ENCODE peak calls at places on chromosomes 16 and 17, in nine cellular contexts. Y is PC-9, W is endothelial cell of umbilical vein, U is MM.1S, X is GM23248, H is neural progenitor cell, F is HepG2, T is astrocyte, O is fibroblast of lung. I is an unnamed sample.
A peak's percentile ranks its signal among the peaks of the same experiment; 100 is the strongest.

GRCh38 chr16:30760160-30760559 is 1.7 kb downstream of the CFAP119 start:
- DNase-seq in T (no peak), U (no peak), O (no peak), W (no peak), Y (no peak), H (no peak), F (no peak), X (no peak), I (no peak)

GRCh38 chr17:20095366-20096080 is 86.4 kb downstream of the SPECC1 start:
- DNase-seq in T (peak; percentile 38), X (peak; percentile 57), F (peak; percentile 43), O (peak; percentile 34), W (peak; percentile 27), H (peak; percentile 83), U (no peak), Y (peak; percentile 19), I (peak; percentile 63)

GRCh38 chr16:17817260-17817659 is 346.5 kb upstream of the XYLT1 start:
- DNase-seq in X (no peak), T (no peak), W (no peak), Y (no peak), F (no peak), O (no peak), U (no peak), H (no peak), I (no peak)

GRCh38 chr17:82400830-82401229 is 17.3 kb upstream of the HEXD start:
- DNase-seq in X (no peak), H (no peak), W (no peak), Y (no peak), T (no peak), O (no peak), F (no peak), U (peak; percentile 70), I (no peak)

GRCh38 chr17:45919136-45919535 is 24.8 kb downstream of the MAPT start:
- DNase-seq in X (no peak), U (no peak), Y (no peak), T (no peak), F (no peak), H (no peak), W (no peak), O (no peak), I (no peak)

GRCh38 chr17:4043862-4044261 is 79.6 kb upstream of the ATP2A3 start:
- DNase-seq in X (no peak), T (no peak), Y (no peak), O (no peak), U (peak; percentile 76), W (no peak), F (no peak), H (no peak), I (no peak)

GRCh38 chr17:82887255-82888164 is 47.7 kb upstream of the ZNF750 start:
- DNase-seq in W (no peak), T (no peak), X (no peak), U (no peak), F (peak; percentile 83), O (peak; percentile 40), Y (no peak), H (no peak), I (no peak)

GRCh38 chr17:80474231-80474932 is 2.0 kb downstream of the NPTX1 start:
- DNase-seq in Y (no peak), O (peak; percentile 44), U (no peak), X (peak; percentile 51), F (no peak), H (peak; percentile 67), T (no peak), W (peak; percentile 27), I (peak; percentile 83)

GRCh38 chr16:23207485-23207884 is 24.9 kb downstream of the SCNN1G start:
- DNase-seq in W (no peak), H (peak; percentile 13), O (no peak), Y (no peak), X (no peak), U (no peak), F (no peak), T (no peak), I (no peak)

GRCh38 chr16:30980068-30980371 is 5.0 kb upstream of the HSD3B7 start:
- DNase-seq in W (no peak), T (no peak), F (no peak), U (no peak), O (no peak), Y (no peak), H (no peak), X (no peak), I (no peak)

GRCh38 chr17:78226752-78227454 is 4.5 kb upstream of the TMEM235 start:
- DNase-seq in W (peak; percentile 65), O (no peak), U (no peak), F (no peak), Y (no peak), T (no peak), H (no peak), X (no peak), I (peak; percentile 71)

DNA sequence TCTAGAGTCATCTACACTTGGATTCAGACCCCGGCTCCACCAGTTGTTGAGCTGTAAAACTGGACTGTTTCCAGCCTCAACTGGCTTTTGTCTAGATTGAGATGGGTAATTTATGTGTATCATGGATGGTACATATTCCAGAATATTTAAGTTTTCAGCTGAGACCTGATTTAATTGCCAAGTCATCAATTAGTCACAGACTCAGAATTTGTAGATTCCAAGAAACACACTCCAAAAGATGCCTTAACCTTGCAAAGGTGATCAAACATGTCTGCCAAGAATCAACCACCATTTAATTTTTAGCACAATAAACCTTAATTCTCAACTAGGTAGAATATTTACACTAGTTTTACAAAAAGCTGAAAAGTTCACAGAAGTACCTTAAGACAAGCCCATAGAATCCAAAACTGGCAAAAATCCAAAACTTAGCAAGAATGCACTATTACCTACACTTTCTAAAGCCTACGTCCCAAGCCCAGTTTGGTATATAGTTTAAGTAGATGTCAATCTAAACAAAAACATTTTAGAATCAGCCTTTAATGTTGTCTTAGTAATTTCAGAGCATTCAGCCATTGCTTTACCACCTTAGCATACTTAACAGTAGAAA is 17.7 kb downstream of the SIAH1 start:
- DNase-seq in U (no peak), T (no peak), F (no peak), W (no peak), H (no peak), Y (no peak), O (no peak), X (peak; percentile 28), I (peak; percentile 20)
- H3K27ac ChIP-seq in U (peak overlapping the region; percentile 83), T (peak overlapping the region; percentile 73), F (peak overlapping the region; percentile 81), W (no peak overlapping the region), H (no peak overlapping the region), Y (peak overlapping the region; percentile 100), O (peak overlapping the region; percentile 89), X (peak overlapping the region; percentile 99), I (no peak overlapping the region)

GRCh38 chr17:59332890-59333377 is 1.5 kb downstream of the YPEL2 start:
- DNase-seq in F (no peak), W (peak; percentile 41), H (no peak), T (no peak), O (peak; percentile 47), Y (no peak), X (peak; percentile 67), U (no peak), I (peak; percentile 19)
- TF ChIP-seq EZH2 in F (no peak), W (no peak), H (no peak), T (peak; percentile 21), O (peak; percentile 49), Y (no peak), X (no peak), U (no peak), I (no peak)

DNA sequence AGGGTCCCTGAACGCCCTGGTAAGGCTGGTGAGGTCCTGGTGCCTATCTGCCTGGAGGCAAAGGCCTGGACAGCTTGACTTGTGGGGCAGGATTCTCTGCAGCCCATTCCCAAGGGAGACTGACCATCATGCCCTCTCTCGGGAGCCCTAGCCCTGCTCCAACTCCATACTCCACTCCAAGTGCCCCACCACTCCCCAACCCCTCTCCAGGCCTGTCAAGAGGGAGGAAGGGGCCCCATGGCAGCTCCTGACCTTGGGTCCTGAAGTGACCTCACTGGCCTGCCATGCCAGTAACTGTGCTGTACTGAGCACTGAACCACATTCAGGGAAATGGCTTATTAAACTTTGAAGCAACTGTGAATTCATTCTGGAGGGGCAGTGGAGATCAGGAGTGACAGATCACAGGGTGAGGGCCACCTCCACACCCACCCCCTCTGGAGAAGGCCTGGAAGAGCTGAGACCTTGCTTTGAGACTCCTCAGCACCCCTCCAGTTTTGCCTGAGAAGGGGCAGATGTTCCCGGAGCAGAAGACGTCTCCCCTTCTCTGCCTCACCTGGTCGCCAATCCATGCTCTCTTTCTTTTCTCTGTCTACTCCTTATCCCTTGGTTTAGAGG is 23.5 kb upstream of the BEAN1 start:
- DNase-seq in Y (no peak), F (no peak), H (no peak), T (no peak), O (no peak), U (no peak), X (no peak), W (no peak), I (no peak)
- H3K27ac ChIP-seq in Y (no peak overlapping the region), F (no peak overlapping the region), H (no peak overlapping the region), T (no peak overlapping the region), O (no peak overlapping the region), U (no peak overlapping the region), X (no peak overlapping the region), W (no peak overlapping the region), I (no peak overlapping the region)

GRCh38 chr16:1917665-1918111 is 527 bp downstream of the HS3ST6 start:
- DNase-seq in W (no peak), H (peak; percentile 65), T (no peak), F (no peak), X (no peak), O (no peak), Y (no peak), U (no peak), I (no peak)

GRCh38 chr16:1916654-1916990 is 1.6 kb downstream of the HS3ST6 start:
- DNase-seq in T (no peak), O (no peak), H (peak; percentile 82), Y (no peak), X (no peak), W (no peak), U (no peak), F (no peak), I (no peak)

GRCh38 chr16:1914759-1915387 is 3.3 kb downstream of the HS3ST6 start:
- DNase-seq in Y (no peak), O (no peak), W (no peak), F (no peak), T (no peak), U (no peak), X (no peak), H (no peak), I (no peak)

GRCh38 chr16:1917056-1917664 is 1.1 kb downstream of the HS3ST6 start:
- DNase-seq in O (no peak), X (no peak), U (no peak), Y (no peak), T (no peak), W (no peak), F (no peak), H (peak; percentile 30), I (no peak)

DNA sequence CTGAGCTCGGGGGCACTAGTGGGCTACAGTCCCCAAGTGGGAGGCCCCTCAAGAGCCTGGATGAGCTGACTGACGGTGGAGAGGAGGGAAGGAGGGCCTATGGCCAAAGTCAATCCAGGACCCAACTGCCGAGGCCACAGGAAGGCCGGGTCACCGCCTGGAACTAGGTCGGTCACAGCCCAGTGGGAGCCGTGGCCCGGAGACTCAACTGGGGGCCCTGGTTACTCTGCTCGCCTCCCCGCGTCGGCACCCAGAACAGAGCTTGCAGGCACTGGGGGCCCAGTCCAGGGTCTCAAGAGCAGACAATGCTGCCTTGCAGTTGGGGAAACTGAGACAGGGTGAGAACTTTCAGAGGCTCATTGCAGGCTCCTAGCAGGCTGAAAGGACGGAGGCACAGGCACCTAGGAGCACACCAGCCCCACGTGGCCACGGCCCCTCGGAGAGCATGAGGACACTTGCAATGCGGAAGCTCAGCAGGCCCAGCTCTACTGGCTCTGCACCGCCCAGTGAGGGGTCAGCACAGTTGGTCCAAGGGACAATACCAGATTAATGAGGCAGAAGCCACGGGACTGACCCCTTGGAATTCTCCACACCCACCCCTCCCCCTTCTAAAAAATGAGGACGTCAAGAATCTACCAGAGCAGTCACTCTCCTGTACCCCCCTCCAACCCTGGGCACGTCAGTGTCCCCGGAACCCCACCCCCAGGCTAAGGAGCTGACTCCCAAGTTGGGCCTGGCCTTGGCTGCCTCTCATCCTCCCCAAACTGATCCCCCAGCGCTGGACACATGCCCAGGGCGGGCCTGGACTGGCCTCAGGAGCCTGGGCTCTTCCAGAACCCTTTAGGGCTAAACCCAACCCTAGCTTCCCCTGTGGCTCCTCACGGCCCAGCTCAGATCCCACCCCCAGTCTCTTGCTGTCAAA is 2.2 kb downstream of the HS3ST6 start:
- DNase-seq in W (no peak), H (peak; percentile 37), U (no peak), O (no peak), F (no peak), T (no peak), X (no peak), Y (no peak), I (no peak)
- TF ChIP-seq EZH2 in W (no peak), H (no peak), U (no peak), O (no peak), F (no peak), T (no peak), X (no peak), Y (no peak), I (no peak)